ENCODE peak calls at places on chromosomes 3 and 15, in four cellular contexts. Z is WERI-Rb-1, R is tibial artery, N is psoas muscle. P is an unnamed sample.

GRCh38 chr15:83504365-83504764 is 57.2 kb downstream of the SH3GL3 start:
- DNase-seq in Z (no peak), R (no peak), N (no peak), P (no peak)

GRCh38 chr15:71115567-71116351 is 488 bp downstream of the THSD4 start:
- DNase-seq in Z (peak; percentile 42), R (peak; percentile 41), N (peak; percentile 62), P (no peak)

GRCh38 chr3:194384156-194384555 is 14.6 kb upstream of the LRRC15 start:
- DNase-seq in Z (no peak), R (peak; percentile 5), N (no peak), P (no peak)

GRCh38 chr15:41495736-41496599 is 2.3 kb downstream of the ITPKA start:
- DNase-seq in Z (no peak), R (no peak), N (peak; percentile 60), P (no peak)

GRCh38 chr3:69326821-69327433 is 59.0 kb downstream of the FRMD4B start:
- DNase-seq in Z (no peak), R (no peak), N (no peak), P (no peak)

GRCh38 chr3:156654834-156655233 is 19.6 kb upstream of the TIPARP start:
- DNase-seq in Z (no peak), R (no peak), N (no peak), P (no peak)

GRCh38 chr3:29757054-29757777 is 476.3 kb downstream of the RBMS3 start:
- DNase-seq in Z (no peak), R (no peak), N (no peak), P (no peak)

GRCh38 chr3:28912120-28912885 is 368.6 kb upstream of the RBMS3 start:
- DNase-seq in Z (no peak), R (no peak), N (no peak), P (no peak)

GRCh38 chr3:46019707-46020106 is 7.6 kb downstream of the XCR1 start:
- DNase-seq in Z (no peak), R (no peak), N (no peak), P (no peak)

GRCh38 chr3:74639681-74640080 is 25.2 kb upstream of the CNTN3 start:
- DNase-seq in Z (no peak), R (no peak), N (no peak), P (no peak)

GRCh38 chr15:42553549-42553948 is 4.9 kb downstream of the HAUS2 start:
- DNase-seq in Z (no peak), R (no peak), N (no peak), P (no peak)

GRCh38 chr15:42558739-42559138 is 10.1 kb downstream of the HAUS2 start:
- DNase-seq in Z (no peak), R (no peak), N (no peak), P (no peak)
- H3K36me3 ChIP-seq in Z (peaks cover 66% of the 10 kb centered on the region), R (peaks cover 58% of the 10 kb centered on the region), N (peaks cover 58% of the 10 kb centered on the region), P (peaks cover 37% of the 10 kb centered on the region)

DNA sequence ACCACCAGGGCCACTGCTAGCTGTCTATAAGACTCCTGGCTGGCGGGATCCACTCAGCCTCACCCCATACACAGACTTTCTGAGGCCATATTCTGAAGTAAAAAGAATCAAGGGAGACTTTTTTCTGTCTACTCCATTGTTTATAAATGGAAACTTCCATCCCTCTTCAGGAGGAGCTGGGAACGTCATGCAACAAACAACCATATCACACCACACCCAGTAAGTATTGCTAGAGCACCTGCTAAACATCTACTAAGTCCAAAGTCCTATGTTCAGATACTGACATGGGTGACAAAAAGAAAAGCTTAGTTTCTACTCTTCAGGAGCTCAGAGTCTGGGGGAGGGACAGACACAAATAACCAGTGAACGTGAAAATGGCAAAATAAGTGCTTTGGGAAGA is 324.8 kb upstream of the ONECUT1 start:
- DNase-seq in Z (no peak), R (no peak), N (no peak), P (no peak)
- H3K4me3 ChIP-seq in Z (no peak overlapping the region), R (no peak overlapping the region), N (no peak overlapping the region), P (no peak overlapping the region)

DNA sequence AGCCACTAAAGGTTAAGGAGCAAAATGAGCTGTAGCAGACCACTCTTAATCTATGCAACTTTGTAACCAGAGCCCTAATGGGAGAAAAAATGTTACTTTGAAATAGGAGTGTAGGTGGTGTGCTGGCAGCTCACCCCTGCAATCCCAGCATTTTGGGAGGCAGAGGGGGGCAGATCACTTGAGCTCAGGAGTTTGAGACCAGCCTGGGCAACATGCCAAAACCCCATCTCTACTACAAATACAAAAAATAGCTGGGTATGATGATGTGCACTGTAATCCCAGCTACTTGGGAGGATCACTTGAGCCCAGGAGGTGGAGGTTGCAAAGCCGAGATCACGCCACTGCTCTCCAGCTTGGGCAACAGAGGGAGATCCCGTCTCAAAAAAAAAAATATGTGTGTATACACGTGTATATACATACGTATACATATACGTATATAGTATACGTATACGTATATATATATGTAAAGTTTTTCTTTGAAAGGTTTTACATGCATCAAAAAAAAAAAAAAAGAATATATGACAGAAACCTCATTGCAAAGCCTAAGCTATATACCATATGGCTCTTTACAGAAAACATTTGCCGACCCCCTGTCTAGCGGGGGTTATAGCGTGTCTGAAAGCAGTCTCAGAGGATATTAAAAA is 15.7 kb downstream of the CAPN7 start:
- DNase-seq in Z (no peak), R (no peak), N (no peak), P (no peak)
- H3K36me3 ChIP-seq in Z (peaks cover 73% of the 10 kb centered on the region), R (peaks cover 86% of the 10 kb centered on the region), N (peaks cover 100% of the 10 kb centered on the region), P (peaks cover 70% of the 10 kb centered on the region)

DNA sequence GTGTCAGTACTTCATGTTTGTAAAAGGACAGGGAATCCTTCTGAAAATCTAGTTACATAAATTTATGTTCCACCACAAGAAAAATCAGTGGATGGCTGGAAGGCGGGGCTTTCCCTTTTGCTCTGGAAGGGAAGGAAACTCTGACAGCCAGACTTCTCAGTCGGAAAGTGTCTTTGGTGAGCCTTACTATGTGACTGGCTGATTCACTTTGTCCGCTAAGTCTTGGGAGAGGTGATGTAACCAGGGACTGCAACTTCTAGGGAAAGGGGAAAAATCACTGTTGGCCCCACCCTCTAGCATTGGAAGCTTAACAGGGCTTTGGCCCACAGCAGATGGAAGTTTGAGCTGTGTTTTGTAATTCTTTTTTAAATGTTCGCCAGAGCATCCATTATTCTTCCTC is 281.4 kb upstream of the CTDSPL start:
- DNase-seq in Z (no peak), R (peak; percentile 85), N (no peak), P (peak; percentile 88)
- H3K4me3 ChIP-seq in Z (no peak overlapping the region), R (no peak overlapping the region), N (no peak overlapping the region), P (no peak overlapping the region)

GRCh38 chr3:130700541-130700940 is 46.1 kb downstream of the PIK3R4 start:
- DNase-seq in Z (no peak), R (peak; percentile 40), N (no peak), P (no peak)
- H3K36me3 ChIP-seq in Z (peaks cover 33% of the 10 kb centered on the region), R (peaks cover 47% of the 10 kb centered on the region), N (peaks cover 75% of the 10 kb centered on the region), P (peaks cover 41% of the 10 kb centered on the region)

GRCh38 chr3:143807987-143808386 is 40.3 kb downstream of the SLC9A9 start:
- DNase-seq in Z (no peak), R (no peak), N (no peak), P (no peak)
- H3K4me3 ChIP-seq in Z (no peak overlapping the region), R (no peak overlapping the region), N (no peak overlapping the region), P (no peak overlapping the region)

DNA sequence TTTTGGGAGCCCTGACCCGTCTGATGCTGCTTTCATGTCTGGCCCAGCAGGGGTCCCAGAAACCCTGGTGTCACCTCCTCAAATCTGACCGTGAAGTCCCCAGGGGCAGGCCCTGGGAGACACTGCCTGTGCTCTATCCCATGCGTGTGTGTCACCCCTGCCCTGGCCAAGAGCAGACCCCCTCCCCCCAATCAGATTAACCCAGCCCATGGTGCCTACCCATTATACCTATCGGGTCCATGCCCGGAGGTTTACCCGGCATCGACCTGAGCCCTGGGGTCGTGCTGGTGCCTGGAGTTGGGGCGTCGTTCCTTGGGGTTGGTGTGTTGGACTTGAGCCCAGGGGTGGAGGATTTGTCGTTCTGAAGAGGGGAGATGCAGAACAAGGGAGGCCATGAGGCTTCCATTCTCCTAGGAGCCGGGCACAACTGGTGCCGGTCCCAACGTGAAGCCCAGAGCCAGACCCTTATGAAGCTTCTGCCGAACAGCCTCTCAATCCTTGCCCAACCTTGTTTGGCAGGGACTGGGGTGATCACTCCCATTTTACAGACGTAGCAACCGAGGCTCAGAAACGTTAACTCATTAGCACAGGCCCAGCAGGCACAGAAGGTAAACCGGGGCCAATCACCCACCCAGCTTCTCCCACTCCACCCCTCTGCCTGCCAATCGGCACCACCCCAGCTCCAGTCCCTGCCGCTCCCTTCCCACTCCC is 39.6 kb downstream of the TLE3 start:
- DNase-seq in Z (no peak), R (peak; percentile 4), N (no peak), P (no peak)
- H3K36me3 ChIP-seq in Z (peaks cover 98% of the 10 kb centered on the region), R (peaks cover 82% of the 10 kb centered on the region), N (peaks cover 78% of the 10 kb centered on the region), P (peaks cover 85% of the 10 kb centered on the region)

DNA sequence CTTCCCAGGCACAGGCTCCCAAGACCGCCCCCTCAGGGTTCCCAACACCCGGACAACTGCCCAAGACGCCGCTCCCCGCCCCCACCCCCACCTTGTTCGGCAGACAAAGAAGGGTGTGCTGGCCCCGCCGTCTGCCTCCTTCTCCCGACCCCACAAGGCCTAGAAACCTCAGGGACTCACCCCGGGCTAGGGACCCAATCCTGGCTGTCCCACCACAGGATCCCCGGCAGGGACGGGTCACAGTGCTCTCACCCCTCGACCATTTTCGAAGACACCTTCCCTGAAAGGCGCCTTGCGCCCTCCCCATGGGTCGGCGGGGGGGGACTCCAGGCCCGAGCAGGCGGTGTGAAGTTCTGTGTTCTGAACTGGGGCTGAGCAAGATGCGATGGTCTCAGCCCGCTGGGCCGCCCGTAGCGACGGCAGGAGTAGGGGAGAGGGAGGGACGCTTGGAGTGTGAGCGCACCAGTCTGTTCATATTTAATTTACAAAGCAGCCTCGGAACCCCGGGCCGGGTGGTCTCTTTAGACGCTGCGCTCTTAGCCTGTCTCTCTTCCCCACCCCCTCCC is 1.5 kb upstream of the ISLR2 start:
- DNase-seq in Z (no peak), R (no peak), N (no peak), P (no peak)
- H3K4me3 ChIP-seq in Z (no peak overlapping the region), R (peak overlapping the region; percentile 33), N (peak overlapping the region; percentile 56), P (peak overlapping the region; percentile 36)

DNA sequence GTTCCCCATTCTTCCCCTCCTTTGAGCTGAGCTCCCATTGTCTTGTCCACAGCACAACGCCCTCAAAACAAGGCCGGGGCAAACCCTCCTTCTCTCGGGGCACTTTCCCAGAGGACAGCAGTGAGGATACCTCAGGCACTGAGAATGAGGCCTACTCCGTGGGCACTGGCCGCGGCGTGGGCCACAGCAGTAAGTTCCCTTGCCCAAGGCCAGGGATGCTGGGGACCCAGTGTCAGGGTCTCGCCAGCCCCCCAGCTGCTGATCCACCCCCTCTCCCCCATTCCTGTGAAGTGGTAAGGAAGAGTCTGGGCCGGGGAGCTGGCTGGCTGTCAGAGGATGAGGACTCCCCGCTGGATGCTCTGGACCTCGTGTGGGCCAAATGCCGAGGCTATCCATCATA is 4.2 kb upstream of the OGG1 start:
- DNase-seq in Z (no peak), R (no peak), N (no peak), P (no peak)
- H3K36me3 ChIP-seq in Z (peaks cover 81% of the 10 kb centered on the region), R (peaks cover 80% of the 10 kb centered on the region), N (peaks cover 82% of the 10 kb centered on the region), P (peaks cover 72% of the 10 kb centered on the region)

GRCh38 chr3:187839422-187839821 is 94.2 kb upstream of the BCL6 start:
- DNase-seq in Z (no peak), R (no peak), N (no peak), P (no peak)

GRCh38 chr3:187845826-187846225 is 100.6 kb upstream of the BCL6 start:
- DNase-seq in Z (no peak), R (no peak), N (no peak), P (no peak)

GRCh38 chr3:187841552-187841951 is 96.3 kb upstream of the BCL6 start:
- DNase-seq in Z (no peak), R (no peak), N (no peak), P (no peak)

GRCh38 chr3:187844708-187845107 is 99.4 kb upstream of the BCL6 start:
- DNase-seq in Z (no peak), R (no peak), N (no peak), P (no peak)

DNA sequence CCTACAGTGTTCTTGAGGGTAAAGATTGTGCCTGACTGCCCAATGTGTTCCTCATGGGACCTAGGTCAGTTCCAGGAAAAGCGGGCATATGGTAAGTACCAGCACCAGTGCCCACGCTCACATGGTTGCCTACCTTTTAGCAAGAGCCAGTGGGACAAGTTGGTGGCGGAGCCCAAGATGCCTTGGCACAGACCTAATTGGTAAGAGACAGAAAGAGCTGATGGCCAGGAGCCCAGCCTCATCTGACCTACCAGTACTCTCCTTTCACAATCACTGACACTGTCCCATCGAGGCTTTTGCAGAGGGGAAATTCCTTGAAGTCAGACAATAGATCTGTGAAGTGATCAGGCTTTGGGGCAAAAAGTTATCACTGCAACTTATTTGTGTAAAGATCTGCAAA is 98.4 kb upstream of the BCL6 start:
- DNase-seq in Z (no peak), R (no peak), N (no peak), P (no peak)
- H3K4me3 ChIP-seq in Z (no peak overlapping the region), R (no peak overlapping the region), N (no peak overlapping the region), P (no peak overlapping the region)

P was measured in right atrium auricular region.